ENCODE peak calls at places on chromosomes 3 and 15, in seven cellular contexts. Z is dorsolateral prefrontal cortex, H is brain microvascular endothelial cell, A is neural progenitor cell, S is heart left ventricle, F is prostate gland, U is fibroblast of mammary gland. K is an unnamed sample.

GRCh38 chr3:99577160-99577559 is 61.2 kb upstream of the COL8A1 start:
- DNase-seq in A (no peak), H (no peak), U (peak), F (no peak), S (no peak), Z (no peak), K (peak)

GRCh38 chr15:64635486-64635815 is 139.9 kb downstream of the RBPMS2 start:
- DNase-seq in U (peak), Z (no peak), F (peak), H (peak), S (peak), A (peak), K (peak)

GRCh38 chr3:77915341-77915740 is 875.4 kb downstream of the ROBO2 start:
- DNase-seq in A (no peak), H (no peak), S (no peak), U (no peak), F (no peak), Z (no peak), K (no peak)

GRCh38 chr3:184155644-184156521 is 706 bp downstream of the DVL3 start:
- DNase-seq in F (peak), H (no peak), U (no peak), S (no peak), Z (no peak), A (peak), K (peak)

GRCh38 chr15:79007066-79007465 is 62.2 kb upstream of the CTSH start:
- DNase-seq in F (no peak), H (peak), Z (no peak), A (peak), U (peak), S (peak), K (peak)

GRCh38 chr15:25690673-25691543 is 172.2 kb downstream of the ATP10A start:
- DNase-seq in Z (no peak), A (no peak), S (no peak), F (no peak), H (peak), U (peak), K (peak)

GRCh38 chr3:129612350-129613204 is 6.1 kb upstream of the PLXND1 start:
- DNase-seq in S (no peak), Z (no peak), U (no peak), F (no peak), H (no peak), A (no peak), K (peak)

GRCh38 chr15:75659928-75660645 is 12.4 kb downstream of the SNX33 start:
- DNase-seq in H (no peak), S (no peak), Z (no peak), F (no peak), A (no peak), U (peak), K (peak)

GRCh38 chr3:181694805-181695660 is 16.7 kb upstream of the SOX2 start:
- DNase-seq in F (no peak), H (no peak), Z (no peak), S (no peak), A (peak), U (peak), K (no peak)

GRCh38 chr3:149245738-149246451 is 24.3 kb upstream of the CP start:
- DNase-seq in F (no peak), A (no peak), Z (no peak), S (no peak), H (peak), U (peak), K (peak)

GRCh38 chr3:15280853-15281532 is 51.4 kb downstream of the SH3BP5 start:
- DNase-seq in S (no peak), F (no peak), A (no peak), U (no peak), Z (no peak), H (no peak), K (no peak)

GRCh38 chr3:101779808-101780366 is 876 bp downstream of the NXPE3 start:
- DNase-seq in Z (no peak), F (no peak), U (peak), S (no peak), A (no peak), H (no peak), K (no peak)

GRCh38 chr3:18481946-18482548 is 56.9 kb upstream of the SATB1 start:
- DNase-seq in S (no peak), U (no peak), Z (no peak), F (no peak), H (peak), A (no peak), K (no peak)

GRCh38 chr3:63192248-63192647 is 85.9 kb upstream of the SYNPR start:
- DNase-seq in Z (no peak), A (no peak), F (no peak), H (no peak), U (no peak), S (no peak), K (no peak)

GRCh38 chr3:32303051-32303786 is 64.7 kb downstream of the CMTM8 start:
- DNase-seq in F (no peak), H (no peak), Z (no peak), S (no peak), U (peak), A (no peak), K (no peak)

GRCh38 chr3:47370887-47371697 is 9.7 kb upstream of the PTPN23 start:
- DNase-seq in H (no peak), A (peak), S (no peak), Z (no peak), F (no peak), U (no peak), K (no peak)

GRCh38 chr3:148911173-148911572 is 46.1 kb downstream of the CPA3 start:
- DNase-seq in H (no peak), S (no peak), F (no peak), U (no peak), A (no peak), Z (no peak), K (no peak)

GRCh38 chr3:169286214-169286613 is 377.3 kb downstream of the MECOM start:
- DNase-seq in A (no peak), S (no peak), H (no peak), U (no peak), F (no peak), Z (no peak), K (no peak)

GRCh38 chr3:146781606-146782005 is 176.5 kb upstream of the PLSCR5 start:
- DNase-seq in S (no peak), H (no peak), F (no peak), A (no peak), Z (no peak), U (peak), K (no peak)

GRCh38 chr3:193640728-193641127 is 47.7 kb downstream of the OPA1 start:
- DNase-seq in H (no peak), F (no peak), S (no peak), U (peak), Z (no peak), A (no peak), K (peak)

GRCh38 chr15:24878153-24878552 is 76.6 kb upstream of the SNRPN start:
- DNase-seq in S (peak), F (peak), H (peak), A (no peak), Z (peak), U (peak), K (peak)

GRCh38 chr15:90165659-90166489 is 35.3 kb upstream of the SEMA4B start:
- DNase-seq in S (peak), Z (no peak), H (peak), F (peak), U (peak), A (no peak), K (peak)

GRCh38 chr3:117887896-117888295 is 1146.8 kb downstream of the IGSF11 start:
- DNase-seq in S (no peak), A (no peak), H (no peak), Z (no peak), F (no peak), U (peak), K (no peak)

GRCh38 chr3:82001276-82001953 is 240.0 kb upstream of the GBE1 start:
- DNase-seq in H (no peak), S (no peak), Z (no peak), U (no peak), F (no peak), A (no peak), K (no peak)

GRCh38 chr3:106688463-106688862 is 688.8 kb upstream of the CCDC54 start:
- DNase-seq in U (peak), S (no peak), F (no peak), Z (no peak), A (peak), H (peak), K (peak)

GRCh38 chr3:169895037-169895436 is 16.3 kb upstream of the SAMD7 start:
- DNase-seq in H (no peak), Z (no peak), A (no peak), S (no peak), U (no peak), F (no peak), K (no peak)

GRCh38 chr15:56929389-56929788 is 10.9 kb downstream of the TCF12 start:
- DNase-seq in Z (no peak), H (peak), A (no peak), U (peak), S (no peak), F (no peak), K (peak)

GRCh38 chr3:112979244-112979832 is 4.4 kb upstream of the CD200R1 start:
- DNase-seq in A (peak), Z (no peak), U (peak), H (no peak), S (no peak), F (no peak), K (peak)

GRCh38 chr15:71252036-71252898 is 137.0 kb downstream of the THSD4 start:
- DNase-seq in F (no peak), Z (no peak), U (no peak), S (no peak), A (no peak), H (peak), K (no peak)

GRCh38 chr3:108054935-108055334 is 35.9 kb downstream of the CD47 start:
- DNase-seq in S (no peak), U (no peak), F (no peak), H (no peak), Z (no peak), A (no peak), K (no peak)

GRCh38 chr3:14148041-14148985 is 23.5 kb downstream of the TMEM43 start:
- DNase-seq in Z (no peak), S (no peak), H (no peak), F (no peak), U (no peak), A (peak), K (no peak)

GRCh38 chr3:54939591-54940300 is 11.9 kb upstream of the LRTM1 start:
- DNase-seq in S (no peak), U (peak), A (no peak), H (peak), Z (no peak), F (no peak), K (peak)

GRCh38 chr3:178597388-178597787 is 61.2 kb downstream of the KCNMB2 start:
- DNase-seq in Z (no peak), H (no peak), F (no peak), S (no peak), U (no peak), A (no peak), K (no peak)

GRCh38 chr3:185176756-185177359 is 24.0 kb upstream of the C3orf70 start:
- DNase-seq in F (no peak), A (peak), H (peak), Z (no peak), U (peak), S (no peak), K (peak)

GRCh38 chr3:140857993-140858392 is 83.6 kb upstream of the SLC25A36 start:
- DNase-seq in Z (no peak), H (no peak), F (no peak), U (no peak), A (no peak), S (no peak), K (no peak)

GRCh38 chr3:140859592-140860336 is 81.9 kb upstream of the SLC25A36 start:
- DNase-seq in S (no peak), U (peak), F (no peak), H (no peak), Z (no peak), A (peak), K (no peak)

DNA sequence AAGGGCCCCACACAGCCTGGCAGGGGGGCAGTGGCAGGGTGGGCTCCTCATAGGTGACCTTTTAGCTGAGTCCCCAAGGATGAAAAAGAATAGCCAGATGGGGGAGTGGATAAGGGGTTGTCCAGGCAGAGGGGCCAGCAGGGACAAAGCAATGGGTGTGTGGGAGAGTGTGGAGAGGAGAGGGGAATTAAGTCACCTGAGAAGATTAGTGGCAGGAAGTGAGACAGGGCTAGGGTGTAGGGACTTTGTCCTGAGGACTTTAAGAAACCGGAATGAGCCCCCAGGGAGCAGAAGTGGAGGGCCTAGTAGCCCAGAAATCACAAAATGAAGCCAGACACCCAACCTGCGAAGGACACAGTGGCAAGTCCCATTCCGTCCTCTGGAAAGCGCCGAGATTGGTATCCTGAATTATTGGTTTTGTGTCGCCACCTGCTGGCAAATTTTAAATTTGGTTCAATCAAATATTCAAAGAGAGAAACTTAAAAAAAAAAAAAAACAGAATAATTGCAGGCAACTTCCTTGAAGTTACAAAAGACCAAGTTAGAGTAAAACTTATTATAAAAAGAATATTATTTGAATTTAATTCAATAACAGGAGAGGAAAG is 78.1 kb upstream of the SLC25A36 start:
- DNase-seq in A (peak), H (peak), S (peak), Z (no peak), F (peak), U (peak), K (peak)
- H3K4me3 ChIP-seq in A (no peak), H (no peak), S (no peak), Z (no peak), F (no peak), U (no peak), K (no peak)

GRCh38 chr15:43255376-43255775 is 11.4 kb downstream of the TGM5 start:
- DNase-seq in H (no peak), S (no peak), U (no peak), A (no peak), F (no peak), Z (no peak), K (no peak)
- TF ChIP-seq CTCF in H (no peak), S (no peak), U (no peak), A (no peak), F (no peak), Z (no peak), K (no peak)

GRCh38 chr3:171028779-171029232 is 2.3 kb upstream of the SLC2A2 start:
- DNase-seq in S (no peak), U (peak), A (no peak), H (peak), Z (no peak), F (no peak), K (peak)
- H3K4me3 ChIP-seq in S (peak), U (peak), A (no peak), H (peak), Z (peak), F (no peak), K (peak)

GRCh38 chr3:114527036-114527644 is 233.3 kb downstream of the TIGIT start:
- DNase-seq in Z (no peak), H (no peak), U (peak), A (peak), S (no peak), F (no peak), K (peak)
- TF ChIP-seq CTCF in Z (peak), H (peak), U (peak), A (peak), S (peak), F (no peak), K (peak)

GRCh38 chr3:1954632-1955031 is 144.0 kb upstream of the CNTN4 start:
- DNase-seq in U (no peak), S (no peak), Z (no peak), F (no peak), A (no peak), H (no peak), K (no peak)

GRCh38 chr3:1960506-1960905 is 138.2 kb upstream of the CNTN4 start:
- DNase-seq in S (no peak), U (no peak), Z (no peak), A (no peak), F (no peak), H (no peak), K (no peak)

GRCh38 chr3:1955750-1956149 is 142.9 kb upstream of the CNTN4 start:
- DNase-seq in A (no peak), U (no peak), S (no peak), H (no peak), Z (no peak), F (no peak), K (no peak)

GRCh38 chr3:1953519-1953918 is 145.1 kb upstream of the CNTN4 start:
- DNase-seq in F (no peak), H (no peak), S (no peak), U (no peak), A (no peak), Z (peak), K (no peak)

DNA sequence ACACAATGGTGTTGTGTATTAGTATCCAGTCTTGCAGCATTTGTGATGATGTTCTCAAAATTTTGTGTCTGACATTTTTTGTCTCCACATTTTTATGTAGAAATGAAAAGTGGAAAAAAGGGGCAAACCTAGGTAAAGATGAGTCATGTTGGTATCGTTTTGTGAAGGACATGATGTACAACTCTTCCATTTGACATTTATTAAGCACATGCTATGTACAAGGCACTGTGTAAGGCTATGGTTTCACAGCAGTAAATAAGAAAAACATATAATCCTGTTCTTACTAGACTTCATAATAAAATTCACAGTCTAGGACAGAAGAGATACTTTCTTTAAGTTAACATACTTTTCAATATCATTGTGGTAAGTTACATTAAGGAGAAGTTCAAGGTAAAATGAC is 143.5 kb upstream of the CNTN4 start:
- DNase-seq in Z (no peak), H (no peak), U (no peak), F (no peak), S (no peak), A (no peak), K (no peak)
- H3K4me3 ChIP-seq in Z (no peak), H (no peak), U (no peak), F (no peak), S (no peak), A (no peak), K (no peak)

GRCh38 chr3:4656059-4656458 is 162.9 kb downstream of the ITPR1 start:
- DNase-seq in Z (peak), U (peak), S (peak), H (peak), F (peak), A (peak), K (peak)
- TF ChIP-seq CTCF in Z (peak), U (peak), S (peak), H (peak), F (peak), A (peak), K (peak)